ENCODE peak calls at places on chromosome 20, in eight cellular contexts. D is testis; W is fibroblast of lung; Q is pancreas; J is IMR-90; M is RWPE2; A is CD8-positive, alpha-beta T cell; O is adrenal gland. Y is an unnamed sample.

GRCh38 chr20:22825076-22825475 is 210.0 kb upstream of the SSTR4 start:
- DNase-seq in D (no peak), W (no peak), O (no peak), Q (no peak), J (peak; percentile 41), M (no peak), A (no peak), Y (no peak)

GRCh38 chr20:50017576-50018248 is 34.9 kb downstream of the SNAI1 start:
- DNase-seq in D (no peak), O (no peak), M (no peak), J (no peak), Q (no peak), W (no peak), A (no peak), Y (peak; percentile 54)

GRCh38 chr20:52016022-52016421 is 175.6 kb downstream of the ZFP64 start:
- DNase-seq in D (no peak), A (no peak), M (no peak), O (no peak), W (no peak), J (no peak), Q (no peak), Y (no peak)

GRCh38 chr20:59404749-59405148 is 104.3 kb downstream of the EDN3 start:
- DNase-seq in Q (no peak), J (no peak), A (no peak), D (no peak), M (peak; percentile 70), O (no peak), W (no peak), Y (no peak)

GRCh38 chr20:4167261-4168004 is 152.1 kb upstream of the RNF24 start:
- DNase-seq in Q (no peak), A (no peak), M (no peak), J (no peak), D (no peak), O (no peak), W (no peak), Y (peak; percentile 59)

GRCh38 chr20:31841928-31842327 is 3.5 kb downstream of the FOXS1 start:
- DNase-seq in A (no peak), D (no peak), W (peak; percentile 53), J (peak; percentile 66), M (peak; percentile 96), O (no peak), Q (no peak), Y (peak; percentile 66)

GRCh38 chr20:10970109-10970508 is 296.3 kb upstream of the JAG1 start:
- DNase-seq in A (no peak), J (peak; percentile 67), W (no peak), M (no peak), O (no peak), Q (no peak), D (no peak), Y (peak; percentile 29)

GRCh38 chr20:10247440-10247839 is 28.8 kb downstream of the SNAP25 start:
- DNase-seq in O (no peak), M (no peak), J (peak; percentile 39), A (no peak), W (no peak), Q (no peak), D (no peak), Y (no peak)

GRCh38 chr20:62486431-62486954 is 10.7 kb upstream of the GATA5 start:
- DNase-seq in W (no peak), O (no peak), Q (no peak), D (no peak), A (no peak), M (no peak), J (no peak), Y (no peak)

GRCh38 chr20:16441526-16442164 is 131.6 kb downstream of the KIF16B start:
- DNase-seq in W (no peak), M (no peak), Q (no peak), O (no peak), J (no peak), A (no peak), D (no peak), Y (no peak)

GRCh38 chr20:22447448-22447778 is 137.0 kb downstream of the FOXA2 start:
- DNase-seq in M (no peak), W (no peak), J (no peak), O (no peak), A (no peak), D (no peak), Q (no peak), Y (no peak)

GRCh38 chr20:50013976-50014375 is 31.2 kb downstream of the SNAI1 start:
- DNase-seq in Q (no peak), M (no peak), J (no peak), O (no peak), A (no peak), W (no peak), D (no peak), Y (no peak)

GRCh38 chr20:50426865-50427739 is 83.1 kb upstream of the PTPN1 start:
- DNase-seq in Q (no peak), M (no peak), A (no peak), O (no peak), D (no peak), J (no peak), W (no peak), Y (no peak)

GRCh38 chr20:33276303-33277113 is 6.5 kb upstream of the BPIFB1 start:
- DNase-seq in D (no peak), O (peak; percentile 57), W (no peak), M (peak; percentile 76), A (no peak), Q (no peak), J (no peak), Y (peak; percentile 25)

GRCh38 chr20:14355791-14356190 is 18.4 kb upstream of the FLRT3 start:
- DNase-seq in M (no peak), A (no peak), O (no peak), D (no peak), W (no peak), J (no peak), Q (no peak), Y (no peak)

GRCh38 chr20:43953919-43954617 is 39.4 kb downstream of the TOX2 start:
- DNase-seq in W (no peak), Q (no peak), O (no peak), A (no peak), J (peak; percentile 47), M (no peak), D (no peak), Y (no peak)

GRCh38 chr20:51666126-51666525 is 102.1 kb downstream of the ATP9A start:
- DNase-seq in J (no peak), W (no peak), A (no peak), Q (no peak), O (no peak), M (no peak), D (no peak), Y (no peak)

GRCh38 chr20:57434390-57434700 is 43.1 kb downstream of the RBM38 start:
- DNase-seq in M (peak; percentile 81), Q (no peak), A (peak; percentile 29), D (peak; percentile 51), O (no peak), J (no peak), W (no peak), Y (no peak)
- H3K4me1 ChIP-seq in M (peaks cover 23% of the 10 kb centered on the region), Q (no peaks in the 10 kb centered on the region), A (peaks cover 55% of the 10 kb centered on the region), D (peaks cover 13% of the 10 kb centered on the region), O (peaks cover 2% of the 10 kb centered on the region), J (no peaks in the 10 kb centered on the region), W (no peaks in the 10 kb centered on the region), Y (peaks cover 36% of the 10 kb centered on the region)

GRCh38 chr20:18465536-18466200 is 1.2 kb downstream of the DZANK1 start:
- DNase-seq in J (no peak), O (no peak), M (no peak), D (no peak), A (no peak), Q (no peak), W (no peak), Y (no peak)
- TF ChIP-seq CTCF in J (no peak), O (no peak), M (no peak), D (no peak), A (no peak), Q (no peak), W (no peak), Y (no peak)

DNA sequence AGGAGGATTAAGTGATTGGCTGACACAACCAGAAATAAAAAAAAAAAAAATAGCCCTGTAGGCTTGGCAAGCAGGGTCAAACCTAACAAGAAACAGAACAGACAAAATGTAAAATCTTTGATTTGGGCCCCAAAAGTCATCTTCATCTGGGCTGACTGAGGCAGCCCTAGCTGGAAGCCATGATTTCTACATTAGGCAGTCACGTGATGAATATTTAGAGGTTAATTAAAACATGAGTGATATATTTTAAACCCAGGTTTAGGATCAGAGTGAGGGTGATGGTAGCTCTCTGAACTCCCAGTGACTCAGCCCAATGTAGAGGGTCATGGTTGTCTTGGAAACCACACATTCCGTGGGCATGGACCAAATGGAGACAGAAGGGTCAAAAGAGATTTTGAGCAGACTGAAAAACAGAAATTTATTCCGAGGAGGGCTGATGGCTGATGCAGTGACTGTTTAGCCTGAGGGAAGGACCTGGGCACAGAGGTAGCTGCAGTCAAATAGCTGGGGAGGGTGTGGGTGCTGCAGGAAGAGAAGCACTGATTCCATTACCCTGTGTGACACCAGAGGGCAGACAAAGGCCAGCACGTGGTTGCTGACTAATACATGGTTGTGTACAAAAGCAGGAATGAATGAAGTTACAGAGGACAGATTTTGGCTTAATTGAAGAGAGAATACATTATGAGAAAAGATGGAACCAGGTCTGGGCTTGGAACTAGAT is 573.1 kb upstream of the CHD6 start:
- DNase-seq in Q (no peak), J (no peak), O (no peak), A (no peak), D (no peak), W (no peak), M (no peak), Y (no peak)
- H3K4me3 ChIP-seq in Q (no peak overlapping the region), J (no peak overlapping the region), O (no peak overlapping the region), A (no peak overlapping the region), D (no peak overlapping the region), W (no peak overlapping the region), M (no peak overlapping the region), Y (no peak overlapping the region)

GRCh38 chr20:2742431-2742830 is 49.9 kb downstream of the EBF4 start:
- DNase-seq in A (no peak), D (no peak), O (no peak), W (no peak), Q (no peak), J (no peak), M (no peak), Y (no peak)
- H3K4me1 ChIP-seq in A (peaks cover 47% of the 10 kb centered on the region), D (no peaks in the 10 kb centered on the region), O (no peaks in the 10 kb centered on the region), W (no peaks in the 10 kb centered on the region), Q (no peaks in the 10 kb centered on the region), J (no peaks in the 10 kb centered on the region), M (no peaks in the 10 kb centered on the region), Y (no peaks in the 10 kb centered on the region)